ENCODE peak calls at places on chromosomes 1 and 21, in nine cellular contexts. S is A673; W is activated T-helper 1 cell treated with anti-CD3 and anti-CD28 coated beads, Interleukin-2, amount 50 U/mL, for 16 hours; Z is adipocyte; L is GM06990; J is WTC11; Y is breast epithelium; R is NCI-H524; F is HuH-7.5. E is an unnamed sample.

GRCh38 chr1:232382671-232383070 is 247.3 kb downstream of the SIPA1L2 start:
- DNase-seq in Z (no peak), L (no peak), S (no peak), Y (no peak), W (no peak), J (no peak), R (no peak), F (no peak), E (no peak)

GRCh38 chr1:55378582-55378981 is 163.4 kb upstream of the USP24 start:
- DNase-seq in W (no peak), Y (no peak), F (peak), Z (peak), J (peak), S (peak), R (no peak), L (no peak), E (peak)

GRCh38 chr1:43704838-43705237 is 2.5 kb upstream of the ST3GAL3 start:
- DNase-seq in W (no peak), J (no peak), F (no peak), Y (peak), L (no peak), S (peak), R (no peak), Z (peak), E (no peak)

GRCh38 chr21:39088831-39089380 is 94.3 kb downstream of the PSMG1 start:
- DNase-seq in R (no peak), L (no peak), J (no peak), Y (no peak), W (no peak), Z (peak), F (no peak), S (no peak), E (no peak)

GRCh38 chr1:941588-942383 is 17.3 kb downstream of the NOC2L start:
- DNase-seq in J (peak), W (no peak), Y (peak), L (no peak), Z (peak), R (no peak), F (peak), S (peak), E (no peak)

GRCh38 chr1:150567341-150567716 is 12.1 kb downstream of the MCL1 start:
- DNase-seq in F (no peak), Y (no peak), S (no peak), L (peak), Z (peak), R (no peak), J (no peak), W (peak), E (no peak)

GRCh38 chr21:36902793-36903192 is 63.7 kb downstream of the HLCS start:
- DNase-seq in L (no peak), R (no peak), J (no peak), F (no peak), Y (no peak), W (no peak), Z (no peak), S (no peak), E (no peak)

GRCh38 chr1:246161626-246162025 is 345.5 kb downstream of the SMYD3 start:
- DNase-seq in Z (peak), F (no peak), R (no peak), J (no peak), W (no peak), Y (no peak), S (no peak), L (no peak), E (no peak)

GRCh38 chr21:30839304-30839703 is 9.7 kb upstream of the KRTAP7-1 start:
- DNase-seq in Z (peak), Y (no peak), J (peak), R (no peak), F (peak), S (peak), W (no peak), L (no peak), E (peak)

GRCh38 chr1:111422546-111423391 is 4.8 kb downstream of the OVGP1 start:
- DNase-seq in W (no peak), Y (peak), F (peak), Z (peak), L (no peak), R (no peak), S (no peak), J (no peak), E (no peak)

GRCh38 chr21:35831791-35832190 is 228.5 kb downstream of the SETD4 start:
- DNase-seq in F (no peak), L (no peak), R (no peak), S (no peak), Y (no peak), J (no peak), Z (no peak), W (no peak), E (no peak)

GRCh38 chr21:33761104-33762036 is 119.1 kb downstream of the ITSN1 start:
- DNase-seq in L (no peak), R (peak), S (peak), Y (no peak), W (no peak), F (peak), Z (peak), J (no peak), E (no peak)